ENCODE peak calls at places on chromosomes 13 and 19, in ten cellular contexts. Z is pancreas, J is bronchial epithelial cell, C is tibial nerve, N is fibroblast of mammary gland, R is activated B cell treated with CpG ODN at 0.5 μM for 24 hours, P is transverse colon, D is upper lobe of right lung, A is nephron progenitor cell, K is ascending aorta. E is an unnamed sample.

GRCh38 chr19:41785653-41786052 is 10.7 kb upstream of the CEACAM3 start:
- DNase-seq in N (peak), D (peak), C (peak), A (peak), Z (no peak), P (peak), J (peak), K (no peak), R (peak), E (no peak)

GRCh38 chr19:38433268-38433733 is at the start of gene RYR1:
- DNase-seq in N (peak), Z (no peak), R (peak), C (peak), P (peak), A (peak), K (peak), J (peak), D (peak), E (no peak)

GRCh38 chr13:46345400-46345799 is 41.7 kb downstream of the RUBCNL start:
- DNase-seq in J (no peak), K (no peak), N (no peak), D (no peak), C (no peak), R (no peak), Z (no peak), A (no peak), P (no peak), E (no peak)

GRCh38 chr19:917323-918151 is at the start of gene KISS1R:
- DNase-seq in C (no peak), Z (peak), A (peak), K (peak), R (peak), P (no peak), D (peak), N (no peak), J (no peak), E (no peak)

GRCh38 chr13:24649685-24650038 is 30.5 kb upstream of the ATP12A start:
- DNase-seq in Z (no peak), D (no peak), A (no peak), K (no peak), P (no peak), N (no peak), J (no peak), C (no peak), R (no peak), E (no peak)

GRCh38 chr13:75749407-75749806 is 113.3 kb downstream of the LMO7 start:
- DNase-seq in A (peak), Z (no peak), C (no peak), N (peak), R (no peak), D (no peak), K (peak), J (peak), P (no peak), E (no peak)

GRCh38 chr13:111004444-111004843 is 89.6 kb upstream of the ANKRD10 start:
- DNase-seq in P (no peak), J (no peak), N (no peak), K (no peak), Z (no peak), R (no peak), C (no peak), A (no peak), D (no peak), E (no peak)

GRCh38 chr13:68056816-68057710 is 826.9 kb upstream of the PCDH9 start:
- DNase-seq in J (peak), N (peak), D (no peak), C (no peak), Z (no peak), P (peak), R (no peak), A (no peak), K (no peak), E (no peak)

GRCh38 chr19:10478903-10479384 is 24.2 kb downstream of the KEAP1 start:
- DNase-seq in A (peak), C (peak), R (peak), N (peak), Z (peak), P (peak), J (peak), D (peak), K (peak), E (no peak)

GRCh38 chr19:28289294-28290063 is 923.5 kb downstream of the UQCRFS1 start:
- DNase-seq in C (no peak), R (no peak), J (peak), K (no peak), D (no peak), Z (no peak), N (peak), A (no peak), P (peak), E (no peak)

GRCh38 chr13:106804996-106805395 is 237.1 kb upstream of the ARGLU1 start:
- DNase-seq in N (no peak), J (no peak), K (no peak), Z (no peak), P (no peak), C (no peak), R (no peak), A (no peak), D (no peak), E (no peak)

GRCh38 chr19:17073869-17074627 is 1.2 kb downstream of the HAUS8 start:
- DNase-seq in A (no peak), N (no peak), K (no peak), D (no peak), C (no peak), P (peak), R (peak), J (no peak), Z (no peak), E (no peak)

GRCh38 chr19:27935669-27936068 is 1277.3 kb downstream of the UQCRFS1 start:
- DNase-seq in J (no peak), K (no peak), R (no peak), P (no peak), C (no peak), D (no peak), Z (no peak), N (no peak), A (no peak), E (no peak)

GRCh38 chr13:104008571-104009435 is 942.6 kb upstream of the SLC10A2 start:
- DNase-seq in J (peak), D (no peak), K (no peak), N (peak), R (no peak), A (no peak), Z (no peak), P (no peak), C (no peak), E (no peak)

DNA sequence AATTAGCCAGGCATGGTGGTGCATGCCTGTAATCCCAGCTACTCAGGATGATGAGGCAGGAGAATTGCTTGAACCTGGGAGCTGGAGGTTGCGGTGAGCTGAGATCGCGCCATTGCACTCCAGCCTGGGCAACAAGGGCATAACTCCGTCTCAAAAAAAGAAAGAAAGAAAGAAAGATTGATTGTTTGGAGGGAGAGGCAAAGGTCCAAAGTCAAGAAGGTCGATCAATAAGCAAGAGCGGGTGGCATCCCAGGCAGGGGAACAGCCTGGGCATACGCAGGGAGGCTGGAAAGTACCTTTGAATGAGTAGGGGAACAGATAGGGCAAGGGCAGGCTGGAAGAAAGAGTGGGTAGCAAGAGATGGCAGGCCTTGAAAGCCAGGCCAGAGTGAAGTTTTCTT is 11.9 kb upstream of the APOC4 start:
- DNase-seq in D (no peak), Z (no peak), N (no peak), P (no peak), K (no peak), A (no peak), R (no peak), C (no peak), J (no peak), E (no peak)
- TF ChIP-seq CTCF in D (no peak), Z (no peak), N (no peak), P (no peak), K (no peak), A (no peak), R (no peak), C (no peak), J (no peak), E (no peak)

GRCh38 chr13:93172109-93172508 is 54.5 kb upstream of the GPC6 start:
- DNase-seq in R (no peak), K (no peak), D (no peak), C (no peak), P (no peak), N (peak), A (no peak), Z (no peak), J (no peak), E (no peak)
- TF ChIP-seq CTCF in R (no peak), K (no peak), D (peak), C (no peak), P (no peak), N (peak), A (peak), Z (no peak), J (no peak), E (peak)

GRCh38 chr19:48362716-48363499 is 832 bp downstream of the TMEM143 start:
- DNase-seq in P (peak), Z (peak), A (peak), K (peak), J (peak), R (peak), C (peak), D (peak), N (peak), E (peak)
- TF ChIP-seq CTCF in P (peak), Z (no peak), A (no peak), K (no peak), J (no peak), R (no peak), C (no peak), D (no peak), N (no peak), E (no peak)

GRCh38 chr13:49791214-49791752 is 1.2 kb downstream of the KPNA3 start:
- DNase-seq in D (no peak), Z (no peak), C (peak), N (peak), A (no peak), R (no peak), J (peak), P (peak), K (no peak), E (no peak)
- TF ChIP-seq CTCF in D (peak), Z (no peak), C (no peak), N (no peak), A (no peak), R (no peak), J (peak), P (no peak), K (no peak), E (no peak)

GRCh38 chr13:43303040-43303729 is 279.8 kb downstream of the DNAJC15 start:
- DNase-seq in R (no peak), K (no peak), J (peak), D (no peak), C (no peak), A (peak), Z (peak), N (peak), P (peak), E (no peak)
- TF ChIP-seq CTCF in R (no peak), K (peak), J (peak), D (peak), C (peak), A (peak), Z (peak), N (peak), P (peak), E (no peak)

DNA sequence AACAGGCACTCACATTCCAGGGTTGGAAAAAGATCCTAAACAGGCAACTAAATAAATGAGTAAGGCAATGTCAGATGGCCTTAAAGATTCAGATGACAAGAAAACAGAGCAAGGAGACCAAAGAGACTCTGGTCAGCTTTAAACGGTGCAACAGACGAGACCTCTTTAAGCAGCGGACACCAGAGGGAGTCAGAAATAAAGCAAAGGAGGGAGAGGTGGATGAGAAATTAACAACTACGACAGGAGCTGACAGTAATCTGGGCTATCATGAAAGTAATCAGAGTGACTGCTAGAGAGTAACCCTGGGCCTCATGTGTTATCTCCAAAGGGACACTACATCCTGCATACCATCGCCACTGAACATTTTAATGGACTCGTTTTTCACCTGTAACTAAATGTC is 1.1 kb downstream of the ZNF550 start:
- DNase-seq in P (no peak), Z (no peak), J (peak), A (no peak), K (no peak), N (peak), C (no peak), D (no peak), R (no peak), E (no peak)
- TF ChIP-seq CTCF in P (no peak), Z (no peak), J (peak), A (no peak), K (no peak), N (peak), C (no peak), D (no peak), R (no peak), E (no peak)

GRCh38 chr19:2087621-2088100 is 8.5 kb downstream of the MOB3A start:
- DNase-seq in J (no peak), K (no peak), R (peak), C (no peak), N (no peak), D (no peak), Z (no peak), A (no peak), P (peak), E (no peak)
- TF ChIP-seq CTCF in J (no peak), K (no peak), R (no peak), C (no peak), N (no peak), D (no peak), Z (no peak), A (no peak), P (no peak), E (no peak)

E was measured in mesothelial cell of epicardium.